ENCODE peak calls at places on chromosomes 13 and 19, in seven cellular contexts. One of them, this sample, is unnamed. For H3K36me3, the result is how much of the 10 kb centered on the place peaks cover.

GRCh38 chr19:36257512-36257876 is 42.6 kb downstream of the ZNF146 start:
- DNase-seq in BE2C: peak
- DNase-seq in heart right ventricle: peak
- DNase-seq in CD8-positive, alpha-beta T cell: no peak
- DNase-seq in CD4-positive, CD25-positive, alpha-beta regulatory T cell: no peak
- DNase-seq in A673: peak
- DNase-seq in effector memory CD4-positive, alpha-beta T cell: no peak
- DNase-seq in this sample: no peak

GRCh38 chr13:89212186-89212585 is 1541.0 kb downstream of the SLITRK5 start:
- DNase-seq in BE2C: no peak
- DNase-seq in heart right ventricle: no peak
- DNase-seq in CD8-positive, alpha-beta T cell: no peak
- DNase-seq in CD4-positive, CD25-positive, alpha-beta regulatory T cell: no peak
- DNase-seq in A673: no peak
- DNase-seq in effector memory CD4-positive, alpha-beta T cell: no peak
- DNase-seq in this sample: no peak

GRCh38 chr13:111337206-111337605 is 16.8 kb downstream of the TEX29 start:
- DNase-seq in BE2C: no peak
- DNase-seq in heart right ventricle: no peak
- DNase-seq in CD8-positive, alpha-beta T cell: no peak
- DNase-seq in CD4-positive, CD25-positive, alpha-beta regulatory T cell: no peak
- DNase-seq in A673: no peak
- DNase-seq in effector memory CD4-positive, alpha-beta T cell: no peak
- DNase-seq in this sample: peak

GRCh38 chr19:36707134-36707533 is 19.7 kb downstream of the ZNF567 start:
- DNase-seq in BE2C: no peak
- DNase-seq in heart right ventricle: no peak
- DNase-seq in CD8-positive, alpha-beta T cell: no peak
- DNase-seq in CD4-positive, CD25-positive, alpha-beta regulatory T cell: no peak
- DNase-seq in A673: no peak
- DNase-seq in effector memory CD4-positive, alpha-beta T cell: no peak
- DNase-seq in this sample: no peak

GRCh38 chr19:41030651-41031050 is 39.6 kb downstream of the CYP2B6 start:
- DNase-seq in BE2C: no peak
- DNase-seq in heart right ventricle: no peak
- DNase-seq in CD8-positive, alpha-beta T cell: no peak
- DNase-seq in CD4-positive, CD25-positive, alpha-beta regulatory T cell: no peak
- DNase-seq in A673: no peak
- DNase-seq in effector memory CD4-positive, alpha-beta T cell: no peak
- DNase-seq in this sample: no peak

GRCh38 chr19:38389101-38389925 is 816 bp downstream of the SPRED3 start:
- DNase-seq in BE2C: peak
- DNase-seq in heart right ventricle: no peak
- DNase-seq in CD8-positive, alpha-beta T cell: no peak
- DNase-seq in CD4-positive, CD25-positive, alpha-beta regulatory T cell: no peak
- DNase-seq in A673: peak
- DNase-seq in effector memory CD4-positive, alpha-beta T cell: no peak
- DNase-seq in this sample: peak

GRCh38 chr19:2043269-2043641 is 7.8 kb downstream of the MKNK2 start:
- DNase-seq in BE2C: no peak
- DNase-seq in heart right ventricle: no peak
- DNase-seq in CD8-positive, alpha-beta T cell: no peak
- DNase-seq in CD4-positive, CD25-positive, alpha-beta regulatory T cell: no peak
- DNase-seq in A673: no peak
- DNase-seq in effector memory CD4-positive, alpha-beta T cell: no peak
- DNase-seq in this sample: no peak

GRCh38 chr13:44078806-44079378 is 199.2 kb downstream of the LACC1 start:
- DNase-seq in BE2C: no peak
- DNase-seq in heart right ventricle: no peak
- DNase-seq in CD8-positive, alpha-beta T cell: no peak
- DNase-seq in CD4-positive, CD25-positive, alpha-beta regulatory T cell: no peak
- DNase-seq in A673: no peak
- DNase-seq in effector memory CD4-positive, alpha-beta T cell: no peak
- DNase-seq in this sample: no peak

GRCh38 chr19:34236035-34236793 is 18.1 kb upstream of the GARRE1 start:
- DNase-seq in BE2C: no peak
- DNase-seq in heart right ventricle: no peak
- DNase-seq in CD8-positive, alpha-beta T cell: no peak
- DNase-seq in CD4-positive, CD25-positive, alpha-beta regulatory T cell: no peak
- DNase-seq in A673: peak
- DNase-seq in effector memory CD4-positive, alpha-beta T cell: no peak
- DNase-seq in this sample: no peak

GRCh38 chr13:51925865-51926527 is 64.2 kb downstream of the CCDC70 start:
- DNase-seq in BE2C: no peak
- DNase-seq in heart right ventricle: no peak
- DNase-seq in CD8-positive, alpha-beta T cell: no peak
- DNase-seq in CD4-positive, CD25-positive, alpha-beta regulatory T cell: no peak
- DNase-seq in A673: no peak
- DNase-seq in effector memory CD4-positive, alpha-beta T cell: no peak
- DNase-seq in this sample: no peak

GRCh38 chr13:53126803-53127202 is 98.2 kb downstream of the OLFM4 start:
- DNase-seq in BE2C: no peak
- DNase-seq in heart right ventricle: no peak
- DNase-seq in CD8-positive, alpha-beta T cell: no peak
- DNase-seq in CD4-positive, CD25-positive, alpha-beta regulatory T cell: no peak
- DNase-seq in A673: no peak
- DNase-seq in effector memory CD4-positive, alpha-beta T cell: no peak
- DNase-seq in this sample: no peak

GRCh38 chr19:42176649-42176989 is 40.9 kb downstream of the DEDD2 start:
- DNase-seq in BE2C: no peak
- DNase-seq in heart right ventricle: no peak
- DNase-seq in CD8-positive, alpha-beta T cell: no peak
- DNase-seq in CD4-positive, CD25-positive, alpha-beta regulatory T cell: no peak
- DNase-seq in A673: no peak
- DNase-seq in effector memory CD4-positive, alpha-beta T cell: no peak
- DNase-seq in this sample: no peak

GRCh38 chr13:44379885-44380284 is 6.3 kb downstream of the SERP2 start:
- DNase-seq in BE2C: no peak
- DNase-seq in heart right ventricle: no peak
- DNase-seq in CD8-positive, alpha-beta T cell: no peak
- DNase-seq in CD4-positive, CD25-positive, alpha-beta regulatory T cell: no peak
- DNase-seq in A673: no peak
- DNase-seq in effector memory CD4-positive, alpha-beta T cell: no peak
- DNase-seq in this sample: no peak

GRCh38 chr19:41735071-41735623 is 20.2 kb upstream of the CEACAM6 start:
- DNase-seq in BE2C: no peak
- DNase-seq in heart right ventricle: no peak
- DNase-seq in CD8-positive, alpha-beta T cell: no peak
- DNase-seq in CD4-positive, CD25-positive, alpha-beta regulatory T cell: no peak
- DNase-seq in A673: no peak
- DNase-seq in effector memory CD4-positive, alpha-beta T cell: no peak
- DNase-seq in this sample: no peak

GRCh38 chr19:46295401-46296308 is 1.2 kb upstream of the HIF3A start:
- DNase-seq in BE2C: no peak
- DNase-seq in heart right ventricle: no peak
- DNase-seq in CD8-positive, alpha-beta T cell: no peak
- DNase-seq in CD4-positive, CD25-positive, alpha-beta regulatory T cell: no peak
- DNase-seq in A673: no peak
- DNase-seq in effector memory CD4-positive, alpha-beta T cell: no peak
- DNase-seq in this sample: no peak

GRCh38 chr13:28434934-28435333 is 60.0 kb downstream of the FLT1 start:
- DNase-seq in BE2C: no peak
- DNase-seq in heart right ventricle: no peak
- DNase-seq in CD8-positive, alpha-beta T cell: no peak
- DNase-seq in CD4-positive, CD25-positive, alpha-beta regulatory T cell: no peak
- DNase-seq in A673: no peak
- DNase-seq in effector memory CD4-positive, alpha-beta T cell: no peak
- DNase-seq in this sample: no peak

GRCh38 chr13:98773053-98773452 is 20.6 kb upstream of the SLC15A1 start:
- DNase-seq in BE2C: no peak
- DNase-seq in heart right ventricle: no peak
- DNase-seq in CD8-positive, alpha-beta T cell: no peak
- DNase-seq in CD4-positive, CD25-positive, alpha-beta regulatory T cell: no peak
- DNase-seq in A673: no peak
- DNase-seq in effector memory CD4-positive, alpha-beta T cell: no peak
- DNase-seq in this sample: no peak

GRCh38 chr19:611506-611869 is 21.8 kb downstream of the HCN2 start:
- DNase-seq in BE2C: no peak
- DNase-seq in heart right ventricle: no peak
- DNase-seq in CD8-positive, alpha-beta T cell: peak
- DNase-seq in CD4-positive, CD25-positive, alpha-beta regulatory T cell: no peak
- DNase-seq in A673: peak
- DNase-seq in effector memory CD4-positive, alpha-beta T cell: peak
- DNase-seq in this sample: no peak

DNA sequence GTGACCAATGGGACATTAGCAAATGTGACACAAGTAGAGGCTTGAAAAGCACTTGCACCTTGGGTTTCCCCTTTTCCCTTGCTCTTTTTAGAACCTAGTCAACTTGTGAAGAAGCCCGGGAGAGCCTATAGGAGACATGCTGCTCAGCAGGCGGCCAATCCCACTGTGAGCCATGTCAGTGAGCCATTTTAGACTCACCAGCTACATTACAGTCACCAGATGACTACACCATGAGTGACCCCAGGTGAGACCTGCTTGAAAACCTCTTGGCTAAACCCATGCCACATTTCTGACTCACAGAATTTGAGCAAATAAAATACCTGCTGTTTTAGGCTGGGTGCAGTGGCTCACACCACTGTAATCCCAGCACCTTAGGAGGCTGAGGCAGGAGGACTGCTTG is 317.5 kb downstream of the KLF12 start:
- DNase-seq in BE2C: no peak
- DNase-seq in heart right ventricle: no peak
- DNase-seq in CD8-positive, alpha-beta T cell: no peak
- DNase-seq in CD4-positive, CD25-positive, alpha-beta regulatory T cell: no peak
- DNase-seq in A673: no peak
- DNase-seq in effector memory CD4-positive, alpha-beta T cell: no peak
- DNase-seq in this sample: no peak
- H3K36me3 ChIP-seq in BE2C: under half
- H3K36me3 ChIP-seq in heart right ventricle: under half
- H3K36me3 ChIP-seq in CD8-positive, alpha-beta T cell: under half
- H3K36me3 ChIP-seq in CD4-positive, CD25-positive, alpha-beta regulatory T cell: under half
- H3K36me3 ChIP-seq in A673: under half
- H3K36me3 ChIP-seq in effector memory CD4-positive, alpha-beta T cell: under half
- H3K36me3 ChIP-seq in this sample: under half

DNA sequence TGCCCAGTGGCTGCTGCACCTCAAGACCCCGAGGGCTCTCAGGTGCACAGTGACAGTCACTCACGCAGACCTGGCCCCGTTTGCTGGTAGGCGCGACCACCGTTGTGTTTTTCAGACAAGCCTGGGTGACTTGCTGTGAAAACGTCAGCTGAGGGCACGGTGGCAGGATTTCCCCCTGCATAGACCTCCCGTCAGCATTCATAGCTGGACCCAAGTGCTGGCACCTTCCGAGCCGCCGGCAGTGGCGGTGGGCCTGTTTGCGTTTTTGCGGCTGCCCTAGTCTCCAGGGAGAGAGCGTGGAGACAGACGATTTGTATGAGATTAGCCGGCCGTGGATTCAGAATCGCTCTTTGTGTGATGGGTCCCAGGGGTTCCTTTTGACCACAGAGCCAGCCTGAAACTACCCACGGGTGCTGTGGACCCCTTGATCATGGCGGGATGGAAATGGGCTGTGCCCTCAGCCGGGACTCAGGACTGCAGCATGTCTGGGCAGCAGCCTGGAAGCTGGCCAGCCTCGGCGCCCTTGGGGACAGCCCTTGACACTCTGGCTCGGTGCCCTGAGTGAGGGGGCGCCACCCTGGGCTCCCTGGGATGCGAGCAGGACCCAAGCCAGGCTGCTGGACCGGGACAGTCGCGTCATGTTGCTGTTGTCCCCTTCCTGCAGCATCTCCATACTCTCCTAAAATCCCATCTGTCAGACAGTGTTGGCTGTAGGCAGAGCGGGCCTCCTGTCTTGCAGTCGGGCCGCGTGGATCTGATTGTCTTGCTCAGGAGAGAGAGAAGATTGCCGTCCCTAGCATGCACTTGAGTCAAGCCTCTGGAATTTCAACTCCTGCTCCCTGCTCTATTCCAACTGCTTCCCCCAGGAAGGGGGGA is 8.6 kb downstream of the KDM4B start:
- DNase-seq in BE2C: peak
- DNase-seq in heart right ventricle: peak
- DNase-seq in CD8-positive, alpha-beta T cell: no peak
- DNase-seq in CD4-positive, CD25-positive, alpha-beta regulatory T cell: no peak
- DNase-seq in A673: no peak
- DNase-seq in effector memory CD4-positive, alpha-beta T cell: no peak
- DNase-seq in this sample: peak
- H3K4me3 ChIP-seq in BE2C: peak
- H3K4me3 ChIP-seq in heart right ventricle: no peak
- H3K4me3 ChIP-seq in CD8-positive, alpha-beta T cell: no peak
- H3K4me3 ChIP-seq in CD4-positive, CD25-positive, alpha-beta regulatory T cell: no peak
- H3K4me3 ChIP-seq in A673: no peak
- H3K4me3 ChIP-seq in effector memory CD4-positive, alpha-beta T cell: no peak
- H3K4me3 ChIP-seq in this sample: no peak

DNA sequence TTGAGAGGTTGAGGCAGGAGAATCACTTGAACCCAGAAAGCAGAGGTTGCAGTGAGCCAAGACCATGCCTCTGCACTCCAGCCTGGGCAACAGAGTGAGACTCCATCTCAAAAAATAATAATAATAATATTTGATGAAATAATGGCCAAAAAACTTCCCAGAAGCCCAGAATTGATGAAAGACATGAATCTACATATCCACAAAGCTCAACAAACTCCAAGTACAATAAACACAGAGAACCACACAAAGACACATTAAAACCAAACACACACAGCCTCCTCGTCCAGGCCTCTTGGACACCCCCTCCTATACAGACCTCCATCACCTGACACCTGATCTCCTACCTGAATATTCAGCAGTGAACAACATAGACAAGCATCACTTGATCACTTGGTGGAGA is 3.2 kb upstream of the SYDE1 start:
- DNase-seq in BE2C: no peak
- DNase-seq in heart right ventricle: no peak
- DNase-seq in CD8-positive, alpha-beta T cell: no peak
- DNase-seq in CD4-positive, CD25-positive, alpha-beta regulatory T cell: no peak
- DNase-seq in A673: no peak
- DNase-seq in effector memory CD4-positive, alpha-beta T cell: no peak
- DNase-seq in this sample: no peak
- H3K36me3 ChIP-seq in BE2C: under half
- H3K36me3 ChIP-seq in heart right ventricle: under half
- H3K36me3 ChIP-seq in CD8-positive, alpha-beta T cell: under half
- H3K36me3 ChIP-seq in CD4-positive, CD25-positive, alpha-beta regulatory T cell: under half
- H3K36me3 ChIP-seq in A673: under half
- H3K36me3 ChIP-seq in effector memory CD4-positive, alpha-beta T cell: under half
- H3K36me3 ChIP-seq in this sample: under half

DNA sequence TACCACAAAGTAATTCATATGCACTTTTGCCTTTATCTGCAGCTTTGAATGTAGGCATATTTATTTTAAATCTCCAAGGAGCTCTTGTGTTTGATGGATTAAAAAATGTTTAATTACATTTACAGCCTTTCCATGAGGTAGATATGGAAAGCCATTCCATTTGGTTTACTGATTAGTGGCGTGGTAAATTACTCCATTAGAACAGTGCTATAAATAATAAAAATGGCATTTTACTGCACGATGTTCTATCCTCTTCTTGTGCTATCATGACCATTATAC is 250.9 kb upstream of the HTR2A start:
- DNase-seq in BE2C: no peak
- DNase-seq in heart right ventricle: no peak
- DNase-seq in CD8-positive, alpha-beta T cell: no peak
- DNase-seq in CD4-positive, CD25-positive, alpha-beta regulatory T cell: no peak
- DNase-seq in A673: no peak
- DNase-seq in effector memory CD4-positive, alpha-beta T cell: no peak
- DNase-seq in this sample: no peak
- H3K4me3 ChIP-seq in BE2C: no peak
- H3K4me3 ChIP-seq in heart right ventricle: no peak
- H3K4me3 ChIP-seq in CD8-positive, alpha-beta T cell: no peak
- H3K4me3 ChIP-seq in CD4-positive, CD25-positive, alpha-beta regulatory T cell: no peak
- H3K4me3 ChIP-seq in A673: no peak
- H3K4me3 ChIP-seq in effector memory CD4-positive, alpha-beta T cell: no peak
- H3K4me3 ChIP-seq in this sample: no peak

GRCh38 chr13:114328034-114328433 is 13.7 kb downstream of the CHAMP1 start:
- DNase-seq in BE2C: no peak
- DNase-seq in heart right ventricle: no peak
- DNase-seq in CD8-positive, alpha-beta T cell: no peak
- DNase-seq in CD4-positive, CD25-positive, alpha-beta regulatory T cell: no peak
- DNase-seq in A673: no peak
- DNase-seq in effector memory CD4-positive, alpha-beta T cell: no peak
- DNase-seq in this sample: no peak
- H3K36me3 ChIP-seq in BE2C: under half
- H3K36me3 ChIP-seq in heart right ventricle: under half
- H3K36me3 ChIP-seq in CD8-positive, alpha-beta T cell: under half
- H3K36me3 ChIP-seq in CD4-positive, CD25-positive, alpha-beta regulatory T cell: under half
- H3K36me3 ChIP-seq in A673: under half
- H3K36me3 ChIP-seq in effector memory CD4-positive, alpha-beta T cell: under half
- H3K36me3 ChIP-seq in this sample: under half

This sample was measured in cardiac muscle cell.